ENCODE peak calls at places on chromosomes 7 and 10, in nine cellular contexts. X is cardiac fibroblast; H is fibroblast of lung; D is WTC11; A is AG04450; I is CD4-positive, alpha-beta T cell; L is choroid plexus epithelial cell; R is right atrium auricular region; J is transverse colon. G is an unnamed sample.

GRCh38 chr10:89184638-89185037 is 22.5 kb downstream of the CH25H start:
- DNase-seq in D (no peak), J (no peak), R (no peak), H (no peak), A (no peak), I (no peak), X (no peak), L (no peak), G (no peak)

GRCh38 chr10:100380400-100380799 is 33.4 kb downstream of the SCD start:
- DNase-seq in D (no peak), J (no peak), A (no peak), X (no peak), R (no peak), L (no peak), I (no peak), H (no peak), G (no peak)

GRCh38 chr10:11655839-11656238 is 44.4 kb upstream of the USP6NL start:
- DNase-seq in I (no peak), H (peak; percentile 16), X (peak; percentile 34), D (no peak), A (no peak), J (no peak), L (peak; percentile 54), R (no peak), G (no peak)

GRCh38 chr7:25196132-25196896 is 32.0 kb downstream of the NPVF start:
- DNase-seq in D (no peak), J (peak; percentile 38), A (no peak), R (no peak), X (no peak), H (no peak), L (peak; percentile 23), I (no peak), G (no peak)

GRCh38 chr7:30562909-30563308 is 31.8 kb upstream of the GARS1 start:
- DNase-seq in H (peak; percentile 42), J (no peak), R (no peak), A (no peak), D (no peak), L (peak; percentile 43), X (no peak), I (no peak), G (no peak)

GRCh38 chr7:47846117-47846836 is 102.0 kb downstream of the PKD1L1 start:
- DNase-seq in R (no peak), J (no peak), D (no peak), H (peak; percentile 73), I (no peak), L (peak; percentile 42), A (no peak), X (peak; percentile 73), G (peak; percentile 34)

GRCh38 chr7:86963599-86964230 is 95.7 kb downstream of the ELAPOR2 start:
- DNase-seq in R (no peak), L (peak; percentile 6), A (no peak), I (no peak), H (peak; percentile 21), J (no peak), X (no peak), D (no peak), G (no peak)

GRCh38 chr7:148318092-148318756 is 272.3 kb upstream of the C7orf33 start:
- DNase-seq in R (no peak), I (no peak), A (no peak), D (peak; percentile 51), J (no peak), L (no peak), H (no peak), X (no peak), G (no peak)

GRCh38 chr7:35596061-35596460 is 98.9 kb downstream of the HERPUD2 start:
- DNase-seq in H (peak; percentile 25), I (no peak), X (peak; percentile 55), J (no peak), A (peak; percentile 23), R (no peak), L (peak; percentile 88), D (no peak), G (no peak)

GRCh38 chr7:143891457-143891856 is 10.5 kb downstream of the TCAF1 start:
- DNase-seq in R (no peak), X (no peak), A (no peak), H (no peak), I (no peak), D (no peak), L (no peak), J (no peak), G (no peak)

GRCh38 chr7:143889068-143889467 is 12.9 kb downstream of the TCAF1 start:
- DNase-seq in D (no peak), J (no peak), H (no peak), I (no peak), L (no peak), X (no peak), R (no peak), A (no peak), G (no peak)

GRCh38 chr7:143890558-143890957 is 11.4 kb downstream of the TCAF1 start:
- DNase-seq in L (no peak), R (no peak), H (no peak), J (no peak), I (no peak), D (no peak), X (no peak), A (no peak), G (no peak)

GRCh38 chr7:143896667-143897066 is 5.3 kb downstream of the TCAF1 start:
- DNase-seq in L (no peak), X (no peak), R (no peak), H (no peak), I (no peak), D (no peak), A (no peak), J (no peak), G (no peak)

DNA sequence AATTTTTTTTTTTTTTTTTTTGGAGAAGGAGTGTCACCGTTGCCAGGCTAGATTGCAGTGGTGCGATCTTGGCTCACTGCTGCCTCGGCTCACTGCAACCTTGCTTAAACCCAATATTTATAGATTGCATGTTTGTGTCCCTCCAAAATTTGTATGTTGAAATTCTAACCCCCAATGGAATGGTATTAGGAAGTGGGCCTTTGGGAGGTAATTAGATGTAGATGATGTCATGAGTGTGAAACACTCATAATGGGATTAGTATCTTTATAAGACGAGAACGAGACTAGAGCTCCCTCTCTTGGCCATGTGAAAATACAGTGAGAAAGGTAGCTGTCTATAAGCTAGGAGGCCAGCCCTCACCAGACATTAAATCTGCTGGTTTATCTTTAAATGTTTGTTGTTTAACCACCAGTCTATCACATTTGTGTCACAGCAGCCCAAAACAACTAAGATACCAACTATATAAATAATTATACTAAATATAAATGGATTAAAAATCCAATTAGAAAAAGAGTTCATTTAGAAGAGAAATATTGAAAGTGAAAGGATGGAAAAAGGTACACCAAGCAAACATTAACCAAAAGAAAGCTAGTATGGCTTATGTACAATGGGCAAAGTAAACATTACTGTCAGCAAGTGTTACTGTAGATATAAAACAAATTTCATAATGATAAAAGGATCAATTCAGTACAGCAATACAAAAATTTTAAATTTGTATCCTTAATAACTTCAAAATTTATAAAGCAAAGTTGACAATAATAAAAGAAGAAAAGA is 9.3 kb downstream of the TCAF1 start:
- DNase-seq in H (peak; percentile 40), J (no peak), R (no peak), A (no peak), D (no peak), X (peak; percentile 61), I (no peak), L (peak; percentile 72), G (no peak)
- TF ChIP-seq CTCF in H (peak; percentile 55), J (peak; percentile 17), R (no peak), A (no peak), D (peak; percentile 16), X (peak; percentile 38), I (peak; percentile 12), L (peak; percentile 58), G (no peak)

DNA sequence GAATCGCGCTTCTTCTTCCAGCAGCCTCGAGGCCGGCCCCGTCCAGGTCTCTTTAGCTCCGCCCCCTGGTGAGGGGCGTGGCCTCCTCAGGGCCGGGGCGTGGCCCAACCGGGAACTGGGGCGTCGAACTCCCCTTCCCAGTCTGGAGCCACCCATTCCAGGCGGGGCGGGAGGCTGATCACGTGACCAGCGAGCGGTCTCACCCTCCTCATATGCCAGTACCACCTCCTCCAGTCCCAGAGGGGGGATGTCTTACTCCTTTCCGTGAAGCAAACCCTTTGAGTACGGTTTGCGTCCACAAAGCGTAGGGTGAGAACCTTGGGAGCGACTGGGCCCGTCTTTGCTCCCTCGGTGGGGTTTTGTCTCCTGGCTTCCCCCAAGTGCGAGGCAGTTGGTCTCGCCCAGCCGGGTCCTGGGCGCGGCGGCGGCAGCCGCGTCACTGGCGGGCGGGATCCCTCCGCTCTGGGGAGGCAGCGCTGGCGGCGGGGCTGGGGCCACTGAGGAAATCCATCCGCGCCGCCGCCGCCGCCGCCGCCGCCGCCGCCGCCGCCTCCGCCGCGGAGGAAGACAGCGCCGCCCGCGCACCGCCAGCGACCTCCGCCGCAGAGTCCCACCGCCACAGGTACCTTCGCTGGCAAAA is at the start of gene GNB2:
- DNase-seq in R (peak; percentile 99), L (peak; percentile 100), J (peak; percentile 100), D (peak; percentile 100), I (peak; percentile 95), A (peak; percentile 99), X (peak; percentile 99), H (peak; percentile 99), G (peak; percentile 100)
- TF ChIP-seq CTCF in R (no peak), L (no peak), J (no peak), D (no peak), I (no peak), A (no peak), X (no peak), H (no peak), G (no peak)

DNA sequence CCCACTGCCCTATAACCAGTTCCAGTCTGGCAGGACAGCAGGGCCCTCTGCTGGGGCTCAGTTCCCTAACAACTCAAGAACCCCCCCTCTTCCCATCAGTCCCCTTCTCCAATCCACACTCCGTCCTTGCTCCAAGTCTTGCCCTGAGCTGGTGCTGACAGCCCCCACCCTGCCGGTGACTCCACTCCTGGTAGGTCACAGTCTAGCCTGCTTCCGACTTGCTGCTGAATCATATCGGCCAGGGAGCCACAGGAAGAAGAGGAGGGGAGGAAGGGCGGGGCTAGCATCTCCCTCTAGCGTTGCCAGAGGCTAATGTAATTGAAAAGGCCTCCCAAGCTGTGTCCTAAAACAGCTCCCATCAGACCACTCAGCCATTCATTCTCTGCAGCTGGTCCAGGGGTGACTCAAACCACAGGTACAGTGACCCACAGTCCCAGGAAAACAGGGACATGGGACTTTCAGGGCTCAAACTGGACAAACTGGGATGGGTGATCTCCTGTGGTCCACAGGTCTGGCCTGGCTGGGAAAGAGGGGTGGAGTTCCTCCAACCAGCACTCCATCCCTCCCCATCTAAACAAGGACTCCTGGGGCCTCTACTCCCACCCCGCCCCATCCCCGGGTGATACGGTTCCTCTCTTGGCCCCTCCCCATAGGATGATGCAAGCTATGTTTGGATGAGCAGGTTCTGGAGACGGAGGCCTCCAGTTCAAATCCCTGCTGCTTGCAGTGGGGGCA is 158.8 kb downstream of the SH3PXD2A start:
- DNase-seq in I (peak; percentile 65), J (peak; percentile 67), L (peak; percentile 94), H (peak; percentile 97), D (peak; percentile 55), R (peak; percentile 94), A (peak; percentile 58), X (peak; percentile 98), G (no peak)
- TF ChIP-seq CTCF in I (peak; percentile 39), J (peak; percentile 21), L (peak; percentile 75), H (peak; percentile 69), D (no peak), R (peak; percentile 14), A (peak; percentile 72), X (peak; percentile 62), G (peak; percentile 26)

GRCh38 chr10:27779462-27779861 is 33.8 kb upstream of the MKX start:
- DNase-seq in L (no peak), A (no peak), X (no peak), I (no peak), J (no peak), D (no peak), R (no peak), H (no peak), G (no peak)

GRCh38 chr10:27784272-27784671 is 38.7 kb upstream of the MKX start:
- DNase-seq in J (no peak), D (no peak), H (no peak), R (no peak), L (no peak), I (no peak), X (no peak), A (no peak), G (no peak)

GRCh38 chr10:27783660-27784059 is 38.0 kb upstream of the MKX start:
- DNase-seq in R (no peak), D (peak; percentile 54), I (no peak), A (peak; percentile 11), J (no peak), H (peak; percentile 66), L (peak; percentile 44), X (peak; percentile 5), G (no peak)
- TF ChIP-seq CTCF in R (no peak), D (peak; percentile 27), I (no peak), A (peak; percentile 60), J (no peak), H (peak; percentile 54), L (peak; percentile 51), X (no peak), G (peak; percentile 47)